ENCODE peak calls at places on chromosomes 1 and 21, in four cellular contexts. Z is left ventricle myocardium inferior, P is RWPE1, A is lung. I is an unnamed sample.

GRCh38 chr21:44593598-44594405 is 1.5 kb upstream of the KRTAP10-6 start:
- DNase-seq in Z (no peak), P (no peak), A (no peak), I (no peak)

GRCh38 chr1:66521736-66522365 is 12.1 kb upstream of the SGIP1 start:
- DNase-seq in Z (no peak), P (peak; percentile 82), A (no peak), I (no peak)

GRCh38 chr21:38751379-38752050 is 54.2 kb upstream of the ETS2 start:
- DNase-seq in Z (peak; percentile 43), P (no peak), A (peak; percentile 46), I (no peak)

GRCh38 chr21:38159355-38159754 is 97.4 kb upstream of the KCNJ15 start:
- DNase-seq in Z (peak; percentile 21), P (peak; percentile 50), A (peak; percentile 72), I (peak; percentile 66)

GRCh38 chr1:229371624-229372023 is 28.8 kb upstream of the CCSAP start:
- DNase-seq in Z (no peak), P (peak; percentile 91), A (no peak), I (no peak)

GRCh38 chr1:100539836-100540536 is 2.0 kb downstream of the GPR88 start:
- DNase-seq in Z (peak; percentile 24), P (no peak), A (no peak), I (peak; percentile 47)

GRCh38 chr1:16168622-16169021 is 12.8 kb upstream of the EPHA2 start:
- DNase-seq in Z (no peak), P (no peak), A (no peak), I (no peak)

GRCh38 chr1:191629836-191630235 is 528.4 kb upstream of the RGS18 start:
- DNase-seq in Z (no peak), P (no peak), A (no peak), I (no peak)

GRCh38 chr1:42334240-42335049 is 590 bp downstream of the FOXJ3 start:
- DNase-seq in Z (peak; percentile 53), P (peak; percentile 68), A (peak; percentile 53), I (peak; percentile 78)

GRCh38 chr1:200708161-200708560 is 30.5 kb upstream of the CAMSAP2 start:
- DNase-seq in Z (no peak), P (no peak), A (no peak), I (no peak)

GRCh38 chr1:116179398-116179797 is 68.2 kb downstream of the MAB21L3 start:
- DNase-seq in Z (no peak), P (no peak), A (no peak), I (no peak)

GRCh38 chr1:21514245-21514644 is 5.0 kb downstream of the ALPL start:
- DNase-seq in Z (no peak), P (no peak), A (no peak), I (no peak)

GRCh38 chr1:172321429-172321828 is 99.1 kb upstream of the C1orf105 start:
- DNase-seq in Z (no peak), P (no peak), A (no peak), I (no peak)

GRCh38 chr1:6811587-6811986 is 26.3 kb downstream of the CAMTA1 start:
- DNase-seq in Z (no peak), P (no peak), A (no peak), I (no peak)

GRCh38 chr1:198528376-198528775 is 12.1 kb downstream of the ATP6V1G3 start:
- DNase-seq in Z (no peak), P (no peak), A (no peak), I (no peak)

GRCh38 chr1:229117664-229118300 is 153.1 kb upstream of the RAB4A start:
- DNase-seq in Z (peak; percentile 48), P (peak; percentile 41), A (peak; percentile 79), I (no peak)

GRCh38 chr1:29599071-29599470 is 362.7 kb downstream of the PTPRU start:
- DNase-seq in Z (no peak), P (no peak), A (peak; percentile 18), I (no peak)

GRCh38 chr1:68232354-68233148 is at the start of gene WLS:
- DNase-seq in Z (peak; percentile 82), P (peak; percentile 67), A (peak; percentile 73), I (peak; percentile 72)

GRCh38 chr1:74641876-74642275 is 31.7 kb downstream of the ERICH3 start:
- DNase-seq in Z (no peak), P (no peak), A (no peak), I (no peak)

GRCh38 chr1:55685560-55685959 is 470.4 kb upstream of the USP24 start:
- DNase-seq in Z (peak; percentile 24), P (no peak), A (no peak), I (no peak)

GRCh38 chr1:62070384-62071011 is 124.2 kb upstream of the L1TD1 start:
- DNase-seq in Z (no peak), P (peak; percentile 12), A (no peak), I (no peak)
- TF ChIP-seq CTCF in Z (peak; percentile 70), P (peak; percentile 44), A (no peak), I (peak; percentile 82)

DNA sequence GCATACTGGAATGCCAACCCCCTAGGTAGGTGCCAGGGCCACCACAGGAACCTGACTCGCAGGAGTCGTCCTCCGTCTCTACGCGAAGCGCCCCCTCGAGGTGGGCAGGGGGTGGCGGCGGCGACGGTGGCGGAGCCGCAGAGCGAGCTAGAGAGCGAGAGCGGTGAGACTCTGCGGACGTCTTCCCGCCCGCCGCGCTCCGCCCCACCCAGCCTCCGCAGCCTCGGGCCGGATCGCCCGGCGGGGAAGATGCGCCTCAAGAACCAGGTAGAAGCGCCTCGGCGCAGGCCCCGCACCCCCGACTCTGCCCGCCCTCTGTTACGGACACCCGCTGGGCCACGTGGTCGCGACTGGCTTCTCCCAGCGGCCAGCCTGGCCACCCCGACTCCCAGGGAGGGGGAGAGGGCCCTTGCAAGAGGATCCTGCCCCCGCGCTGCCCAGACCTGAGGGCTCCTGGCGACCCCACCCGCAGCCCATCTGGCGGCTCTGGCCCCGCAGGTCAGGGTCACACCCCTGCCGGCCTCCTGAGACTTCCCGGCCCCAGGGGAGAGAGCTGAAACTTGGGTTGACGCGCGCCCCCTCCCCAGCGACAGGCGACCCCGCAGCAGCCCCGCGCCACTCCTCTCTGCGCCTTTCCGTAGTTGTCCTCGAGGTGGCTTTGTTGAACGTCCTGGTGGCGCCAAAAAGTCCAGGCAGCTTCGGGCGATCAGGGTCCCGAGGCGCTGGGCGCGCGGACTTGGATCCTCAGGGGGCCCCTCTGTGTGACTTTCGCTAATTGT is 24.4 kb upstream of the AGBL4 start:
- DNase-seq in Z (no peak), P (no peak), A (no peak), I (peak; percentile 89)
- TF ChIP-seq CTCF in Z (peak; percentile 40), P (no peak), A (no peak), I (peak; percentile 82)

GRCh38 chr1:80799457-80799856 is 1001.3 kb upstream of the ADGRL2 start:
- DNase-seq in Z (no peak), P (no peak), A (no peak), I (no peak)
- TF ChIP-seq CTCF in Z (no peak), P (no peak), A (no peak), I (no peak)

DNA sequence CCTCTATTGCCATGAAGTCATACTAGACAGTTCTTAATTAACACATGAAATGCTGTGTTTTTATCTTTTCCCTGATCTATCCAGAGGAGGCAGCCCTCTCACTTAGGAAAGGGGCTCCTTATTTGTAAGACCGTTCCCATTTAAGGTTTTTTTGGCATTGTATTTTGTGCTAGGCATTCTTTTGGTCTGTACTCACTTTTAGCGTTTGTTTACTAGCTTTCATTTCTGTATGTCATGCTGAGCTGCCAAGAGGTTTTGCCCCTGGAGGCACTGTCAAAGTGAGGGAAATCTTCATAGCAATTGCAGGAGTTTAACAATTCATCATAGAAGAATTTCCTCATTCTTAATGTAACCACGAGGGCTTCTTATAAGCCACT is 59.5 kb downstream of the MTR start:
- DNase-seq in Z (no peak), P (peak; percentile 4), A (no peak), I (no peak)
- TF ChIP-seq CTCF in Z (no peak), P (no peak), A (no peak), I (no peak)

GRCh38 chr1:183922197-183922596 is 115.3 kb downstream of the COLGALT2 start:
- DNase-seq in Z (no peak), P (no peak), A (no peak), I (no peak)
- TF ChIP-seq CTCF in Z (peak; percentile 9), P (no peak), A (no peak), I (peak; percentile 57)